ENCODE peak calls at places on chromosomes 12 and 14, in nine cellular contexts. One of them, this sample, is unnamed.

GRCh38 chr12:128940974-128941373 is 87.7 kb downstream of the GLT1D1 start:
- DNase-seq in SK-N-SH: no peak
- DNase-seq in H9: no peak
- DNase-seq in NT2/D1: no peak
- DNase-seq in keratinocyte: no peak
- DNase-seq in fibroblast of lung: no peak
- DNase-seq in IMR-90: no peak
- DNase-seq in mammary epithelial cell: no peak
- DNase-seq in neural progenitor cell: no peak
- DNase-seq in this sample: no peak

GRCh38 chr12:15163577-15163976 is 57.6 kb downstream of the RERG start:
- DNase-seq in fibroblast of lung: peak; percentile 9
- DNase-seq in SK-N-SH: no peak
- DNase-seq in IMR-90: no peak
- DNase-seq in NT2/D1: no peak
- DNase-seq in keratinocyte: no peak
- DNase-seq in mammary epithelial cell: no peak
- DNase-seq in neural progenitor cell: no peak
- DNase-seq in H9: no peak
- DNase-seq in this sample: no peak

GRCh38 chr12:442235-442884 is 17.4 kb upstream of the B4GALNT3 start:
- DNase-seq in H9: peak; percentile 74
- DNase-seq in mammary epithelial cell: peak; percentile 32
- DNase-seq in keratinocyte: peak; percentile 15
- DNase-seq in fibroblast of lung: peak; percentile 13
- DNase-seq in NT2/D1: peak; percentile 86
- DNase-seq in IMR-90: peak; percentile 42
- DNase-seq in neural progenitor cell: peak; percentile 70
- DNase-seq in SK-N-SH: peak; percentile 70
- DNase-seq in this sample: peak; percentile 33

GRCh38 chr14:104431929-104432541 is 147.5 kb upstream of the C14orf180 start:
- DNase-seq in SK-N-SH: no peak
- DNase-seq in IMR-90: no peak
- DNase-seq in H9: peak; percentile 43
- DNase-seq in mammary epithelial cell: no peak
- DNase-seq in NT2/D1: no peak
- DNase-seq in fibroblast of lung: no peak
- DNase-seq in keratinocyte: no peak
- DNase-seq in neural progenitor cell: no peak
- DNase-seq in this sample: no peak

GRCh38 chr12:104337030-104337558 is 33.6 kb downstream of the EID3 start:
- DNase-seq in IMR-90: no peak
- DNase-seq in fibroblast of lung: no peak
- DNase-seq in neural progenitor cell: no peak
- DNase-seq in SK-N-SH: no peak
- DNase-seq in H9: no peak
- DNase-seq in mammary epithelial cell: no peak
- DNase-seq in NT2/D1: no peak
- DNase-seq in keratinocyte: no peak
- DNase-seq in this sample: no peak

GRCh38 chr12:119687879-119688278 is 19.9 kb downstream of the PRKAB1 start:
- DNase-seq in IMR-90: no peak
- DNase-seq in NT2/D1: no peak
- DNase-seq in fibroblast of lung: no peak
- DNase-seq in mammary epithelial cell: no peak
- DNase-seq in neural progenitor cell: no peak
- DNase-seq in SK-N-SH: no peak
- DNase-seq in H9: no peak
- DNase-seq in keratinocyte: no peak
- DNase-seq in this sample: no peak

GRCh38 chr14:94673781-94674231 is 61.6 kb downstream of the SERPINA3 start:
- DNase-seq in H9: no peak
- DNase-seq in IMR-90: peak; percentile 65
- DNase-seq in keratinocyte: no peak
- DNase-seq in mammary epithelial cell: no peak
- DNase-seq in NT2/D1: no peak
- DNase-seq in neural progenitor cell: no peak
- DNase-seq in fibroblast of lung: peak; percentile 38
- DNase-seq in SK-N-SH: no peak
- DNase-seq in this sample: no peak

GRCh38 chr14:34994668-34995067 is 11.9 kb downstream of the SRP54 start:
- DNase-seq in fibroblast of lung: no peak
- DNase-seq in mammary epithelial cell: no peak
- DNase-seq in keratinocyte: no peak
- DNase-seq in neural progenitor cell: no peak
- DNase-seq in IMR-90: no peak
- DNase-seq in H9: no peak
- DNase-seq in SK-N-SH: no peak
- DNase-seq in NT2/D1: no peak
- DNase-seq in this sample: no peak

GRCh38 chr12:75974323-75975273 is 57.0 kb downstream of the PHLDA1 start:
- DNase-seq in NT2/D1: no peak
- DNase-seq in mammary epithelial cell: no peak
- DNase-seq in SK-N-SH: no peak
- DNase-seq in IMR-90: no peak
- DNase-seq in H9: no peak
- DNase-seq in fibroblast of lung: no peak
- DNase-seq in keratinocyte: no peak
- DNase-seq in neural progenitor cell: peak; percentile 64
- DNase-seq in this sample: no peak

GRCh38 chr12:24198070-24198469 is 248.6 kb upstream of the SOX5 start:
- DNase-seq in neural progenitor cell: no peak
- DNase-seq in H9: no peak
- DNase-seq in SK-N-SH: no peak
- DNase-seq in IMR-90: peak; percentile 47
- DNase-seq in NT2/D1: no peak
- DNase-seq in keratinocyte: no peak
- DNase-seq in mammary epithelial cell: no peak
- DNase-seq in fibroblast of lung: peak; percentile 88
- DNase-seq in this sample: no peak

GRCh38 chr14:77061630-77062029 is 33.1 kb upstream of the IRF2BPL start:
- DNase-seq in NT2/D1: no peak
- DNase-seq in IMR-90: no peak
- DNase-seq in neural progenitor cell: no peak
- DNase-seq in mammary epithelial cell: no peak
- DNase-seq in SK-N-SH: no peak
- DNase-seq in keratinocyte: no peak
- DNase-seq in H9: no peak
- DNase-seq in fibroblast of lung: no peak
- DNase-seq in this sample: no peak

GRCh38 chr14:77058082-77058481 is 29.6 kb upstream of the IRF2BPL start:
- DNase-seq in neural progenitor cell: no peak
- DNase-seq in NT2/D1: no peak
- DNase-seq in IMR-90: no peak
- DNase-seq in mammary epithelial cell: no peak
- DNase-seq in H9: no peak
- DNase-seq in SK-N-SH: no peak
- DNase-seq in fibroblast of lung: no peak
- DNase-seq in keratinocyte: no peak
- DNase-seq in this sample: no peak

GRCh38 chr14:77055981-77056380 is 27.5 kb upstream of the IRF2BPL start:
- DNase-seq in SK-N-SH: no peak
- DNase-seq in mammary epithelial cell: no peak
- DNase-seq in keratinocyte: no peak
- DNase-seq in H9: no peak
- DNase-seq in fibroblast of lung: no peak
- DNase-seq in neural progenitor cell: no peak
- DNase-seq in NT2/D1: no peak
- DNase-seq in IMR-90: no peak
- DNase-seq in this sample: no peak

GRCh38 chr14:77059276-77059934 is 30.9 kb upstream of the IRF2BPL start:
- DNase-seq in NT2/D1: no peak
- DNase-seq in H9: peak; percentile 86
- DNase-seq in fibroblast of lung: peak; percentile 97
- DNase-seq in mammary epithelial cell: peak; percentile 49
- DNase-seq in SK-N-SH: no peak
- DNase-seq in neural progenitor cell: peak; percentile 34
- DNase-seq in IMR-90: peak; percentile 91
- DNase-seq in keratinocyte: no peak
- DNase-seq in this sample: no peak

DNA sequence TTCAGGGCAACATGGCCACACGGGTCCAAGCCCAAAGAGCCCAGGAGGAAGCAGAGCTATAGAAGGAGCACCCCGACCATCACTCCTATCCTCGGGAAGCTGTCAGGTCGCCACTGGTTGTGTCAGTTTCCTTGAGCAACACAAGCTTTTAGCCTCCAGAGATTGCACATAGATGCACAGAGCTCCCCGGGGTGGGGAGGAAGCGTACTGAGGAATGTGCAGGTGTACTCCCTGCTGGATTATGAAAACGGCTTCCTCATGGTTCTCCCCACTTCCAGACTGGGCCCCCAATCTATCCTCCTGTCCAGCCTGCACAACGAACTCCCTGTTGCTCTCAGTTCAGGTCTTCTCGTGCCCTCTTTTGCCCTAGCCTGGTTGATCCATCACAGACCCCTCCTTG is 30.3 kb upstream of the IRF2BPL start:
- DNase-seq in mammary epithelial cell: no peak
- DNase-seq in H9: no peak
- DNase-seq in NT2/D1: no peak
- DNase-seq in SK-N-SH: no peak
- DNase-seq in fibroblast of lung: no peak
- DNase-seq in IMR-90: no peak
- DNase-seq in neural progenitor cell: no peak
- DNase-seq in keratinocyte: no peak
- DNase-seq in this sample: no peak
- H3K9ac ChIP-seq in mammary epithelial cell: no peak overlapping the region
- H3K9ac ChIP-seq in H9: no peak overlapping the region
- H3K9ac ChIP-seq in NT2/D1: no peak overlapping the region
- H3K9ac ChIP-seq in SK-N-SH: no peak overlapping the region
- H3K9ac ChIP-seq in fibroblast of lung: no peak overlapping the region
- H3K9ac ChIP-seq in IMR-90: no peak overlapping the region
- H3K9ac ChIP-seq in neural progenitor cell: no peak overlapping the region
- H3K9ac ChIP-seq in keratinocyte: no peak overlapping the region
- H3K9ac ChIP-seq in this sample: no peak overlapping the region

DNA sequence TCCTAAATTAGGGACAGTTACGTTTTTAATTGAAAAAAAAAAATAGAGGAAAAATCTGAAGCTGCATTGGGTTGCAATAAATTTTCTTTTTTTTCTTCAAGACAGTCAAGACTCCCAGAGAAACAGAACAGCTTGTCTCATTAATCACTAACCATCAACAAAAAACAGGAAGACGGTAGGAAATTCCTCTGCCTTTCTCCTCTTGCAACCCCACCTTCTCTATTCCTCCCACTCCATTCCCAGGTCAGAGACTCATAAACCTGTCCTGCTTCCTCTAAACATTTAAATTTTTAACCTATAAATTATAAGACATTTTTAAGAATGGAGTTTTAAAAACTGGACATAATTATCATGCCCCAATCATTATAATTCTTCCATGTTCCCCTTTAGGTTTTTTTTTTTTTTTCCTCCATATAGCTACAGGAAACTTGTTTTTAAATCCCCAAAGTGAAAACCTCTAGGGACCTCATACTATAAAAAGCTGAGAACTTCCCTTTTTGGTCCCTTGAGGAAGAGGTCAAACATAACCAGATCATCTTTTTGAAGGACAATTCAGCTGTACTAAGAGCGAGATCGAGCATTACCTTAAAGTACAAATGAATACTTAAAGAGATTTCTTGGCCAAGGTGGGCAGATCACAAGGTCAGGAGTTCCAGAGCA is 36.0 kb downstream of the CPM start:
- DNase-seq in mammary epithelial cell: peak; percentile 40
- DNase-seq in IMR-90: no peak
- DNase-seq in fibroblast of lung: peak; percentile 56
- DNase-seq in SK-N-SH: no peak
- DNase-seq in neural progenitor cell: no peak
- DNase-seq in NT2/D1: no peak
- DNase-seq in H9: no peak
- DNase-seq in keratinocyte: no peak
- DNase-seq in this sample: no peak
- H3K9ac ChIP-seq in mammary epithelial cell: no peak overlapping the region
- H3K9ac ChIP-seq in IMR-90: no peak overlapping the region
- H3K9ac ChIP-seq in fibroblast of lung: no peak overlapping the region
- H3K9ac ChIP-seq in SK-N-SH: no peak overlapping the region
- H3K9ac ChIP-seq in neural progenitor cell: no peak overlapping the region
- H3K9ac ChIP-seq in NT2/D1: no peak overlapping the region
- H3K9ac ChIP-seq in H9: no peak overlapping the region
- H3K9ac ChIP-seq in keratinocyte: no peak overlapping the region
- H3K9ac ChIP-seq in this sample: no peak overlapping the region

GRCh38 chr14:80692903-80693302 is 248.6 kb downstream of the CEP128 start:
- DNase-seq in neural progenitor cell: no peak
- DNase-seq in mammary epithelial cell: no peak
- DNase-seq in H9: no peak
- DNase-seq in NT2/D1: no peak
- DNase-seq in IMR-90: no peak
- DNase-seq in fibroblast of lung: no peak
- DNase-seq in keratinocyte: no peak
- DNase-seq in SK-N-SH: no peak
- DNase-seq in this sample: no peak

GRCh38 chr14:80700601-80701000 is 240.9 kb downstream of the CEP128 start:
- DNase-seq in keratinocyte: no peak
- DNase-seq in mammary epithelial cell: no peak
- DNase-seq in fibroblast of lung: no peak
- DNase-seq in neural progenitor cell: no peak
- DNase-seq in NT2/D1: no peak
- DNase-seq in IMR-90: no peak
- DNase-seq in SK-N-SH: no peak
- DNase-seq in H9: no peak
- DNase-seq in this sample: no peak

GRCh38 chr14:80698974-80699373 is 242.6 kb downstream of the CEP128 start:
- DNase-seq in NT2/D1: no peak
- DNase-seq in SK-N-SH: no peak
- DNase-seq in fibroblast of lung: no peak
- DNase-seq in neural progenitor cell: no peak
- DNase-seq in IMR-90: no peak
- DNase-seq in H9: no peak
- DNase-seq in keratinocyte: no peak
- DNase-seq in mammary epithelial cell: no peak
- DNase-seq in this sample: no peak

GRCh38 chr14:80699861-80700260 is 241.7 kb downstream of the CEP128 start:
- DNase-seq in SK-N-SH: no peak
- DNase-seq in keratinocyte: no peak
- DNase-seq in H9: no peak
- DNase-seq in fibroblast of lung: no peak
- DNase-seq in NT2/D1: no peak
- DNase-seq in IMR-90: no peak
- DNase-seq in mammary epithelial cell: no peak
- DNase-seq in neural progenitor cell: no peak
- DNase-seq in this sample: no peak

DNA sequence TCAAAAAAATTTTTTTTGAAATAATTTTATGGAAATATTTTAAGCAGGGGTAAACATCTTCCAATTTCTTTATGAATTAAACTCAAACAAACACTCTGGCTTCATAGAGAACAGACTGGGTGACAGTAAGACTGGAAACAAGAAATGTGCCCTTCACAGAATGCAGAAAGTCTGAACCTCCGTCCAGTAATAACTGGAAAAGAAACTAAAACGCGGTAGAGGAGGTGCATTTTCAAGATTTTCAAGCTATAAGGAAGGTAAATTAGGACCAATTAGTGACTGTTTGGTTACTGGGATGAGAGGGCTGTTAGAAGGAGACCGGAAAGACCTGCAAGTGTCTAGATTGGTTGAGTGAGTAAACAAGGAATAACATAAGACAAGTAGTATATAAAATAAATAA is 245.7 kb downstream of the CEP128 start:
- DNase-seq in keratinocyte: no peak
- DNase-seq in NT2/D1: no peak
- DNase-seq in mammary epithelial cell: no peak
- DNase-seq in IMR-90: no peak
- DNase-seq in H9: no peak
- DNase-seq in neural progenitor cell: no peak
- DNase-seq in fibroblast of lung: no peak
- DNase-seq in SK-N-SH: no peak
- DNase-seq in this sample: no peak
- H3K9ac ChIP-seq in keratinocyte: no peak overlapping the region
- H3K9ac ChIP-seq in NT2/D1: no peak overlapping the region
- H3K9ac ChIP-seq in mammary epithelial cell: no peak overlapping the region
- H3K9ac ChIP-seq in IMR-90: no peak overlapping the region
- H3K9ac ChIP-seq in H9: no peak overlapping the region
- H3K9ac ChIP-seq in neural progenitor cell: no peak overlapping the region
- H3K9ac ChIP-seq in fibroblast of lung: no peak overlapping the region
- H3K9ac ChIP-seq in SK-N-SH: no peak overlapping the region
- H3K9ac ChIP-seq in this sample: no peak overlapping the region

GRCh38 chr12:122308811-122309210 is 42.5 kb upstream of the VPS33A start:
- DNase-seq in neural progenitor cell: no peak
- DNase-seq in IMR-90: peak; percentile 67
- DNase-seq in NT2/D1: no peak
- DNase-seq in fibroblast of lung: peak; percentile 50
- DNase-seq in keratinocyte: no peak
- DNase-seq in mammary epithelial cell: no peak
- DNase-seq in SK-N-SH: no peak
- DNase-seq in H9: no peak
- DNase-seq in this sample: no peak
- H3K9ac ChIP-seq in neural progenitor cell: no peak overlapping the region
- H3K9ac ChIP-seq in IMR-90: no peak overlapping the region
- H3K9ac ChIP-seq in NT2/D1: no peak overlapping the region
- H3K9ac ChIP-seq in fibroblast of lung: no peak overlapping the region
- H3K9ac ChIP-seq in keratinocyte: no peak overlapping the region
- H3K9ac ChIP-seq in mammary epithelial cell: no peak overlapping the region
- H3K9ac ChIP-seq in SK-N-SH: no peak overlapping the region
- H3K9ac ChIP-seq in H9: no peak overlapping the region
- H3K9ac ChIP-seq in this sample: no peak overlapping the region